ENCODE peak calls at places on chromosomes 5 and 9, in seven cellular contexts. N is A549, Q is AG04450, F is heart right ventricle, B is DND-41, J is pancreas, O is A673. D is an unnamed sample.

GRCh38 chr5:169354263-169354662 is 53.3 kb upstream of the SLIT3 start:
- DNase-seq in N (peak; percentile 20), Q (no peak), F (no peak), B (no peak), J (no peak), O (no peak), D (no peak)

GRCh38 chr9:126031116-126031515 is 283.9 kb downstream of the PBX3 start:
- DNase-seq in N (no peak), Q (no peak), F (no peak), B (no peak), J (no peak), O (no peak), D (no peak)

GRCh38 chr5:1880377-1881272 is 2.1 kb downstream of the IRX4 start:
- DNase-seq in N (no peak), Q (no peak), F (no peak), B (peak; percentile 12), J (peak; percentile 49), O (no peak), D (no peak)

GRCh38 chr9:1676771-1677170 is 338.4 kb upstream of the SMARCA2 start:
- DNase-seq in N (no peak), Q (no peak), F (no peak), B (no peak), J (no peak), O (no peak), D (no peak)

GRCh38 chr5:27702339-27702820 is 664.0 kb upstream of the CDH9 start:
- DNase-seq in N (peak; percentile 13), Q (no peak), F (no peak), B (no peak), J (no peak), O (peak; percentile 52), D (no peak)

GRCh38 chr5:133142782-133143181 is 91.0 kb downstream of the HSPA4 start:
- DNase-seq in N (no peak), Q (no peak), F (no peak), B (no peak), J (no peak), O (no peak), D (no peak)

GRCh38 chr9:135105938-135106491 is 18.5 kb downstream of the OLFM1 start:
- DNase-seq in N (no peak), Q (no peak), F (peak; percentile 15), B (no peak), J (no peak), O (no peak), D (no peak)

GRCh38 chr9:96129698-96130097 is 172.3 kb downstream of the HSD17B3 start:
- DNase-seq in N (no peak), Q (no peak), F (no peak), B (no peak), J (no peak), O (peak; percentile 57), D (no peak)

GRCh38 chr9:4864234-4864661 is 71.5 kb downstream of the RCL1 start:
- DNase-seq in N (no peak), Q (no peak), F (no peak), B (no peak), J (no peak), O (no peak), D (no peak)

GRCh38 chr5:147515269-147515668 is 5.4 kb upstream of the DPYSL3 start:
- DNase-seq in N (no peak), Q (no peak), F (no peak), B (no peak), J (no peak), O (no peak), D (no peak)

GRCh38 chr9:99211746-99212145 is 10.0 kb downstream of the ALG2 start:
- DNase-seq in N (no peak), Q (no peak), F (no peak), B (no peak), J (no peak), O (no peak), D (no peak)
- TF ChIP-seq CTCF in N (no peak), Q (no peak), F (no peak), B (no peak), J (no peak), O (no peak), D (no peak)

GRCh38 chr5:143093452-143094086 is 309.9 kb downstream of the NR3C1 start:
- DNase-seq in N (no peak), Q (no peak), F (no peak), B (no peak), J (no peak), O (no peak), D (no peak)
- H3K4me3 ChIP-seq in N (no peak overlapping the region), Q (no peak overlapping the region), F (peak overlapping the region; percentile 7), B (no peak overlapping the region), J (no peak overlapping the region), O (no peak overlapping the region), D (no peak overlapping the region)

DNA sequence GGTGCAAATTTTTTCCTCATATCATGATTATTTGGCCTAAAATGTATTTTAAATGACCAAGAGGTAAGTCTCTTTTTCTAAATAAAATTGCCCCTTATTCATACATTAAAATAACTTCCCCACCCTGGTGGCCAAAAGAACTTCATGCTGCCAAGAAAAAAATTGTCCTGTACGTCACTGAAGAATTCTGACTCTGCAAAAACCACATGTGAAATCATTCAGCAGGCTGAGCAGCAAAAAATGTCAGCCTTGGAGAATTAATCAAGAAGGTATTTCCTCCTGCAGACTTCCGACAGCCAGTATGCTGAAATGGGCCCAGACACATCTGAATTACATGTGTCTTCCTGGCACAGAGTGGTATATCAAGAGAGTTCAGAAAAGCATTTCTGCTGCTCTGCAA is 94.6 kb upstream of the HMHB1 start:
- DNase-seq in N (no peak), Q (no peak), F (no peak), B (no peak), J (no peak), O (peak; percentile 11), D (peak; percentile 63)
- TF ChIP-seq CTCF in N (no peak), Q (no peak), F (peak; percentile 20), B (peak; percentile 26), J (no peak), O (no peak), D (no peak)

GRCh38 chr5:114412509-114413171 is 50.8 kb downstream of the KCNN2 start:
- DNase-seq in N (no peak), Q (peak; percentile 74), F (no peak), B (no peak), J (no peak), O (no peak), D (peak; percentile 79)

GRCh38 chr5:114407783-114408182 is 45.9 kb downstream of the KCNN2 start:
- DNase-seq in N (no peak), Q (no peak), F (no peak), B (no peak), J (no peak), O (no peak), D (no peak)

GRCh38 chr5:114411380-114411931 is 49.6 kb downstream of the KCNN2 start:
- DNase-seq in N (no peak), Q (no peak), F (no peak), B (no peak), J (no peak), O (no peak), D (no peak)

DNA sequence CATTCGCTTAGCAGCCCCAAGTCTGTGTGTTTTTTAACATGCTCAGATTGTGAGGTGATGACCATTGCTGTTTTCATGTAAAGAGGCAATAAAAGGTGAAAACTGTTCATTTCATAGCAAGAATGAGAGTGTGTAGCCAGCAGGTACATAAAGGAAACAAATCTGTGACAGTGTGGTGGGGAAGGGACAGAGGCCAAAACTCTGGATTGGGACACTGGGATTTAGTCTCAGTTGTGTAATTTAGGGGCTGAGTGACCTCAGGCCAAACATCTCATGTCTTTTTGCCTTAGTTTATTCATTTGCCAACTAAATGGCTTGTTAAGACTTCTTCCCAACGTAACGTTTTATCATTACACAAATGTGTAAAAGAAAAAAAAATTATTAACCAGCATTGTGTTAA is 47.0 kb downstream of the KCNN2 start:
- DNase-seq in N (no peak), Q (no peak), F (no peak), B (no peak), J (no peak), O (no peak), D (no peak)
- H3K4me3 ChIP-seq in N (no peak overlapping the region), Q (no peak overlapping the region), F (no peak overlapping the region), B (no peak overlapping the region), J (no peak overlapping the region), O (no peak overlapping the region), D (no peak overlapping the region)

GRCh38 chr9:117707561-117707960 is 3.4 kb downstream of the TLR4 start:
- DNase-seq in N (no peak), Q (no peak), F (no peak), B (no peak), J (no peak), O (no peak), D (no peak)
- TF ChIP-seq CTCF in N (no peak), Q (no peak), F (no peak), B (no peak), J (no peak), O (no peak), D (no peak)

D was measured in HFF-Myc.